ENCODE peak calls at places on chromosomes 11 and 22, in six cellular contexts. One of them, this sample, is unnamed.

GRCh38 chr11:6233984-6234313 is 487 bp downstream of the FHIP1B start:
- ATAC-seq in right lobe of liver: no peak
- ATAC-seq in HCT116: peak
- ATAC-seq in GM12878: peak
- ATAC-seq in upper lobe of left lung: no peak
- ATAC-seq in gastrocnemius medialis: no peak
- ATAC-seq in this sample: no peak

GRCh38 chr11:94563176-94563847 is 3.9 kb upstream of the PIWIL4 start:
- ATAC-seq in right lobe of liver: no peak
- ATAC-seq in HCT116: peak
- ATAC-seq in GM12878: no peak
- ATAC-seq in upper lobe of left lung: peak
- ATAC-seq in gastrocnemius medialis: peak
- ATAC-seq in this sample: peak

GRCh38 chr22:22756109-22756508 is 111.7 kb downstream of the GGTLC2 start:
- ATAC-seq in right lobe of liver: no peak
- ATAC-seq in HCT116: no peak
- ATAC-seq in GM12878: no peak
- ATAC-seq in upper lobe of left lung: no peak
- ATAC-seq in gastrocnemius medialis: no peak
- ATAC-seq in this sample: no peak

GRCh38 chr11:118102721-118103261 is 16.0 kb upstream of the SMIM35 start:
- ATAC-seq in right lobe of liver: no peak
- ATAC-seq in HCT116: no peak
- ATAC-seq in GM12878: no peak
- ATAC-seq in upper lobe of left lung: no peak
- ATAC-seq in gastrocnemius medialis: no peak
- ATAC-seq in this sample: no peak

GRCh38 chr11:73396985-73397384 is 20.8 kb downstream of the RELT start:
- ATAC-seq in right lobe of liver: no peak
- ATAC-seq in HCT116: no peak
- ATAC-seq in GM12878: no peak
- ATAC-seq in upper lobe of left lung: peak
- ATAC-seq in gastrocnemius medialis: peak
- ATAC-seq in this sample: no peak

GRCh38 chr11:1345752-1346513 is 36.5 kb upstream of the TOLLIP start:
- ATAC-seq in right lobe of liver: no peak
- ATAC-seq in HCT116: no peak
- ATAC-seq in GM12878: no peak
- ATAC-seq in upper lobe of left lung: no peak
- ATAC-seq in gastrocnemius medialis: no peak
- ATAC-seq in this sample: no peak

GRCh38 chr11:68827733-68828132 is 14.0 kb downstream of the CPT1A start:
- ATAC-seq in right lobe of liver: no peak
- ATAC-seq in HCT116: no peak
- ATAC-seq in GM12878: no peak
- ATAC-seq in upper lobe of left lung: peak
- ATAC-seq in gastrocnemius medialis: no peak
- ATAC-seq in this sample: no peak

GRCh38 chr11:13150487-13150886 is 127.1 kb upstream of the BMAL1 start:
- ATAC-seq in right lobe of liver: no peak
- ATAC-seq in HCT116: no peak
- ATAC-seq in GM12878: no peak
- ATAC-seq in upper lobe of left lung: no peak
- ATAC-seq in gastrocnemius medialis: no peak
- ATAC-seq in this sample: no peak

GRCh38 chr11:45260047-45260446 is 26.1 kb downstream of the SYT13 start:
- ATAC-seq in right lobe of liver: no peak
- ATAC-seq in HCT116: peak
- ATAC-seq in GM12878: no peak
- ATAC-seq in upper lobe of left lung: no peak
- ATAC-seq in gastrocnemius medialis: no peak
- ATAC-seq in this sample: no peak

GRCh38 chr22:50118557-50119168 is 28.9 kb downstream of the MOV10L1 start:
- ATAC-seq in right lobe of liver: peak
- ATAC-seq in HCT116: no peak
- ATAC-seq in GM12878: no peak
- ATAC-seq in upper lobe of left lung: no peak
- ATAC-seq in gastrocnemius medialis: no peak
- ATAC-seq in this sample: no peak

GRCh38 chr11:78797559-78797958 is 222.9 kb upstream of the NARS2 start:
- ATAC-seq in right lobe of liver: no peak
- ATAC-seq in HCT116: no peak
- ATAC-seq in GM12878: no peak
- ATAC-seq in upper lobe of left lung: no peak
- ATAC-seq in gastrocnemius medialis: no peak
- ATAC-seq in this sample: no peak

GRCh38 chr22:21568207-21569075 is 927 bp downstream of the UBE2L3 start:
- ATAC-seq in right lobe of liver: peak
- ATAC-seq in HCT116: peak
- ATAC-seq in GM12878: peak
- ATAC-seq in upper lobe of left lung: peak
- ATAC-seq in gastrocnemius medialis: peak
- ATAC-seq in this sample: peak
- TF ChIP-seq POLR2A in right lobe of liver: peak
- TF ChIP-seq POLR2A in HCT116: no peak
- TF ChIP-seq POLR2A in GM12878: no peak
- TF ChIP-seq POLR2A in upper lobe of left lung: no peak
- TF ChIP-seq POLR2A in gastrocnemius medialis: no peak
- TF ChIP-seq POLR2A in this sample: no peak

GRCh38 chr22:37608477-37609239 is at the start of gene GGA1:
- ATAC-seq in right lobe of liver: peak
- ATAC-seq in HCT116: peak
- ATAC-seq in GM12878: peak
- ATAC-seq in upper lobe of left lung: peak
- ATAC-seq in gastrocnemius medialis: peak
- ATAC-seq in this sample: peak

GRCh38 chr22:37607912-37608476 is 640 bp upstream of the GGA1 start:
- ATAC-seq in right lobe of liver: no peak
- ATAC-seq in HCT116: peak
- ATAC-seq in GM12878: peak
- ATAC-seq in upper lobe of left lung: no peak
- ATAC-seq in gastrocnemius medialis: no peak
- ATAC-seq in this sample: no peak

GRCh38 chr22:37611202-37611601 is 2.6 kb downstream of the GGA1 start:
- ATAC-seq in right lobe of liver: no peak
- ATAC-seq in HCT116: no peak
- ATAC-seq in GM12878: no peak
- ATAC-seq in upper lobe of left lung: no peak
- ATAC-seq in gastrocnemius medialis: no peak
- ATAC-seq in this sample: no peak

GRCh38 chr22:37610480-37611148 is 2.0 kb downstream of the GGA1 start:
- ATAC-seq in right lobe of liver: no peak
- ATAC-seq in HCT116: no peak
- ATAC-seq in GM12878: no peak
- ATAC-seq in upper lobe of left lung: no peak
- ATAC-seq in gastrocnemius medialis: no peak
- ATAC-seq in this sample: no peak

GRCh38 chr22:37609240-37610152 is 862 bp downstream of the GGA1 start:
- ATAC-seq in right lobe of liver: no peak
- ATAC-seq in HCT116: peak
- ATAC-seq in GM12878: peak
- ATAC-seq in upper lobe of left lung: no peak
- ATAC-seq in gastrocnemius medialis: no peak
- ATAC-seq in this sample: no peak
- TF ChIP-seq POLR2A in right lobe of liver: no peak
- TF ChIP-seq POLR2A in HCT116: no peak
- TF ChIP-seq POLR2A in GM12878: no peak
- TF ChIP-seq POLR2A in upper lobe of left lung: peak
- TF ChIP-seq POLR2A in gastrocnemius medialis: no peak
- TF ChIP-seq POLR2A in this sample: no peak

DNA sequence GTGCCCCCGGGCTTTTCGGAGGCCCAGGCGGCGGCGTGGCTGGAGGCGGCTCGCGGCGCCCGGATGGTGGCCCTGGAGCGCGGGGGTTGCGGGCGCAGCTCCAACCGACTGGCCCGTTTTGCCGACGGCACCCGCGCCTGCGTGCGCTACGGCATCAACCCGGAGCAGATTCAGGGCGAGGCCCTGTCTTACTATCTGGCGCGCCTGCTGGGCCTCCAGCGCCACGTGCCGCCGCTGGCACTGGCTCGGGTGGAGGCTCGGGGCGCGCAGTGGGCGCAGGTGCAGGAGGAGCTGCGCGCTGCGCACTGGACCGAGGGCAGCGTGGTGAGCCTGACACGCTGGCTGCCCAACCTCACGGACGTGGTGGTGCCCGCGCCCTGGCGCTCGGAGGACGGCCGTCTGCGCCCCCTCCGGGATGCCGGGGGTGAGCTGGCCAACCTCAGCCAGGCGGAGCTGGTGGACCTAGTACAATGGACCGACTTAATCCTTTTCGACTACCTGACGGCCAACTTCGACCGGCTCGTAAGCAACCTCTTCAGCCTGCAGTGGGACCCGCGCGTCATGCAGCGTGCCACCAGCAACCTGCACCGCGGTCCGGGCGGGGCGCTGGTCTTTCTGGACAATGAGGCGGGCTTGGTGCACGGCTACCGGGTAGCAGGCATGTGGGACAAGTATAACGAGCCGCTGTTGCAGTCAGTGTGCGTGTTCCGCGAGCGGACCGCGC is 932 bp downstream of the FJX1 start:
- ATAC-seq in right lobe of liver: peak
- ATAC-seq in HCT116: peak
- ATAC-seq in GM12878: peak
- ATAC-seq in upper lobe of left lung: peak
- ATAC-seq in gastrocnemius medialis: peak
- ATAC-seq in this sample: no peak
- TF ChIP-seq POLR2A in right lobe of liver: no peak
- TF ChIP-seq POLR2A in HCT116: no peak
- TF ChIP-seq POLR2A in GM12878: no peak
- TF ChIP-seq POLR2A in upper lobe of left lung: no peak
- TF ChIP-seq POLR2A in gastrocnemius medialis: no peak
- TF ChIP-seq POLR2A in this sample: no peak

GRCh38 chr22:38110008-38110862 is at the start of gene BAIAP2L2:
- ATAC-seq in right lobe of liver: no peak
- ATAC-seq in HCT116: no peak
- ATAC-seq in GM12878: no peak
- ATAC-seq in upper lobe of left lung: no peak
- ATAC-seq in gastrocnemius medialis: peak
- ATAC-seq in this sample: no peak
- TF ChIP-seq POLR2A in right lobe of liver: no peak
- TF ChIP-seq POLR2A in HCT116: no peak
- TF ChIP-seq POLR2A in GM12878: no peak
- TF ChIP-seq POLR2A in upper lobe of left lung: no peak
- TF ChIP-seq POLR2A in gastrocnemius medialis: no peak
- TF ChIP-seq POLR2A in this sample: no peak

GRCh38 chr11:57427692-57428082 is 766 bp upstream of the SLC43A3 start:
- ATAC-seq in right lobe of liver: peak
- ATAC-seq in HCT116: no peak
- ATAC-seq in GM12878: no peak
- ATAC-seq in upper lobe of left lung: no peak
- ATAC-seq in gastrocnemius medialis: peak
- ATAC-seq in this sample: peak

GRCh38 chr11:57425565-57426438 is 1.1 kb downstream of the SLC43A3 start:
- ATAC-seq in right lobe of liver: peak
- ATAC-seq in HCT116: no peak
- ATAC-seq in GM12878: peak
- ATAC-seq in upper lobe of left lung: peak
- ATAC-seq in gastrocnemius medialis: peak
- ATAC-seq in this sample: peak

GRCh38 chr11:57428643-57429042 is 1.7 kb upstream of the SLC43A3 start:
- ATAC-seq in right lobe of liver: no peak
- ATAC-seq in HCT116: no peak
- ATAC-seq in GM12878: no peak
- ATAC-seq in upper lobe of left lung: no peak
- ATAC-seq in gastrocnemius medialis: no peak
- ATAC-seq in this sample: no peak

GRCh38 chr11:57426439-57426753 is 525 bp downstream of the SLC43A3 start:
- ATAC-seq in right lobe of liver: no peak
- ATAC-seq in HCT116: peak
- ATAC-seq in GM12878: peak
- ATAC-seq in upper lobe of left lung: no peak
- ATAC-seq in gastrocnemius medialis: no peak
- ATAC-seq in this sample: no peak

DNA sequence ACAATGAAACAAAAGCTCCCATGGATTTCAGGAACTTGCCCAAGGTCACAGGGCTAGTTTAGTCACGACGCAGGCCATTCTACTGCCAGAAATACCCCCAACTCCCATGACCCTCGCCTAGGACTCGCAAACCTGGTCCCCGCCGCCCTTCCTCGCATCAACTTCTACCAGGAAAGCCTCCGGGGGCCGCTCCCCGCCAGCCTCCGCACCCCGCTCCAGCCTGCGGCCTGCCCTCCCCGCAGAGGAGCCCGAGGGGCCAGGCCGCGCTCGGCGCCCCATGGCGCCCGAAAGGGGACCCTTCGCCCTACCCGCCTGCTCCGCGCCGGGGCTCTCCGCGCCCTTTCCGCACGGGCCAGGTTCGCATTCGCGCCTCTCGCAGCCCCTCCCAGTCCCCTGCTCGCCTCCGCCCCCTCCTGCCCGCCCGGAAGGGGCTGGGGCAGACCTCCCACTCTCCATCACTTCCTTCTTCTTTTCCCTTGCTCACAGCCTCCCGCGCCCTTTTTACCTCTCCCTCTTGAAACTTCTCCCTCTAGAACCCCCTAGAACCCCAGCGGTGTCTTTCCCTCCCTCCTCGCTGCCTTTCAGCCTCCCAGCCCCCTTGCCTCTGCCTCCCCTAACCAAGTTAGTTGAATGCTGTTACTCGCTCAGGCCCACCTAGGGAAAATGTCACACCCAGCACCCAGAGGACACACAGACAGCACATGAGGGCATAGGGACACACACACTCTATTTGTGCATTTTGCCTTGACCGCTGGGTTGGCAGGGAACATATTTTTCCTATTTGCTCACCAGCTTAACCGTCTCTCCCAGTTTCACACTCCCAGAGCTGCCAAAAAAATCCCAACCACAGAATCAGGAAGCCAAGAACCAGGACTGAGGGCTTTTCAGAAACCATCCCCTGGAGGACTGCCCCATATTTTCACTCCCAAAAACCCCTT is at the start of gene SLC43A3:
- ATAC-seq in right lobe of liver: peak
- ATAC-seq in HCT116: peak
- ATAC-seq in GM12878: peak
- ATAC-seq in upper lobe of left lung: peak
- ATAC-seq in gastrocnemius medialis: peak
- ATAC-seq in this sample: peak
- TF ChIP-seq POLR2A in right lobe of liver: peak
- TF ChIP-seq POLR2A in HCT116: peak
- TF ChIP-seq POLR2A in GM12878: peak
- TF ChIP-seq POLR2A in upper lobe of left lung: no peak
- TF ChIP-seq POLR2A in gastrocnemius medialis: peak
- TF ChIP-seq POLR2A in this sample: peak

DNA sequence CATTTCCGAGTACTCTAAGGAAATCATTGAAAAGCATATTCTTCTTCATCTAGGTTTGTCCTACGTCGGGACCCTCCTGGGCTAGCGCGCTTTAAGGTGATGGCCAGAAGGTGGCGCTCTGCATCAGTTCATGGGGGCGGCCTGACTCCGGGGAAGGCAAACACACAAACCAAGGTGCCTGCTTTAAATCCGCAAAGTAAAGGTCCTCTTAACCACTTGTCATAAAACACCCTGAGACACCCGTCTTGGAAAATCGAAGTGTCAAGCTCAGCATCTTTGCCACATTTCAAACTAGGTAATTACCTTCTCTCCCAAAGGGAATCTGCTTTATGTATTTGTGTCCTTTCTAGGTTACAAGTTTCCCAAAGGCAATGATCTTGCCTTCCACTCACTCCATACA is 34.0 kb downstream of the LMO2 start:
- ATAC-seq in right lobe of liver: peak
- ATAC-seq in HCT116: peak
- ATAC-seq in GM12878: peak
- ATAC-seq in upper lobe of left lung: no peak
- ATAC-seq in gastrocnemius medialis: peak
- ATAC-seq in this sample: peak
- TF ChIP-seq POLR2A in right lobe of liver: no peak
- TF ChIP-seq POLR2A in HCT116: no peak
- TF ChIP-seq POLR2A in GM12878: no peak
- TF ChIP-seq POLR2A in upper lobe of left lung: no peak
- TF ChIP-seq POLR2A in gastrocnemius medialis: no peak
- TF ChIP-seq POLR2A in this sample: no peak